ENCODE peak calls at places on chromosomes 6 and 20, in five cellular contexts. Z, F, W, I and B are unnamed samples.

GRCh38 chr6:72974276-72974675 is 251.0 kb downstream of the KHDC1L start:
- DNase-seq in Z (no peak), F (no peak), W (no peak), I (no peak), B (no peak)

GRCh38 chr6:11429577-11429976 is 108.0 kb upstream of the TMEM170B start:
- DNase-seq in Z (no peak), F (no peak), W (no peak), I (no peak), B (peak)

GRCh38 chr20:63215101-63216040 is 560 bp downstream of the YTHDF1 start:
- DNase-seq in Z (peak), F (no peak), W (peak), I (peak), B (peak)

GRCh38 chr20:62361799-62362589 is 5.1 kb downstream of the LAMA5 start:
- DNase-seq in Z (no peak), F (no peak), W (no peak), I (peak), B (no peak)

GRCh38 chr20:38536310-38536709 is 44.7 kb upstream of the ADIG start:
- DNase-seq in Z (no peak), F (no peak), W (no peak), I (no peak), B (no peak)

GRCh38 chr6:160248538-160248937 is 10.1 kb downstream of the SLC22A2 start:
- DNase-seq in Z (no peak), F (no peak), W (no peak), I (no peak), B (no peak)

GRCh38 chr6:8947900-8948299 is 512.6 kb upstream of the SLC35B3 start:
- DNase-seq in Z (no peak), F (no peak), W (no peak), I (no peak), B (no peak)

GRCh38 chr6:143400258-143401059 is 50.0 kb downstream of the ADAT2 start:
- DNase-seq in Z (no peak), F (no peak), W (no peak), I (peak), B (no peak)

GRCh38 chr6:111589366-111589765 is 16.3 kb downstream of the TRAF3IP2 start:
- DNase-seq in Z (no peak), F (no peak), W (no peak), I (peak), B (no peak)

GRCh38 chr6:96923400-96923799 is 1.1 kb upstream of the KLHL32 start:
- DNase-seq in Z (peak), F (no peak), W (no peak), I (no peak), B (no peak)

GRCh38 chr6:71222676-71223075 is 65.9 kb upstream of the OGFRL1 start:
- DNase-seq in Z (no peak), F (no peak), W (no peak), I (no peak), B (no peak)

GRCh38 chr6:13445744-13446115 is 41.7 kb downstream of the GFOD1 start:
- DNase-seq in Z (no peak), F (no peak), W (no peak), I (no peak), B (no peak)

GRCh38 chr6:167925011-167925410 is 72.5 kb upstream of the KIF25 start:
- DNase-seq in Z (no peak), F (no peak), W (no peak), I (no peak), B (no peak)

GRCh38 chr6:138240476-138241245 is 22.4 kb upstream of the PBOV1 start:
- DNase-seq in Z (no peak), F (no peak), W (no peak), I (no peak), B (no peak)

GRCh38 chr6:141445928-141446628 is 686.6 kb upstream of the GJE1 start:
- DNase-seq in Z (no peak), F (no peak), W (no peak), I (no peak), B (no peak)

GRCh38 chr6:166277021-166277420 is 31.2 kb downstream of the PRR18 start:
- DNase-seq in Z (no peak), F (no peak), W (no peak), I (no peak), B (no peak)

GRCh38 chr20:38554986-38555385 is 26.0 kb upstream of the ADIG start:
- DNase-seq in Z (no peak), F (no peak), W (no peak), I (no peak), B (no peak)

GRCh38 chr6:27129095-27129815 is 118.2 kb upstream of the PRSS16 start:
- DNase-seq in Z (peak), F (no peak), W (no peak), I (no peak), B (no peak)

GRCh38 chr20:48411906-48412305 is 415.9 kb downstream of the PREX1 start:
- DNase-seq in Z (no peak), F (no peak), W (no peak), I (no peak), B (no peak)

GRCh38 chr6:69233195-69233524 is 563.6 kb downstream of the LMBRD1 start:
- DNase-seq in Z (no peak), F (no peak), W (peak), I (no peak), B (peak)

GRCh38 chr6:148866657-148867268 is 119.9 kb downstream of the UST start:
- DNase-seq in Z (no peak), F (peak), W (no peak), I (no peak), B (no peak)

GRCh38 chr6:67184405-67184804 is 1450.7 kb upstream of the ADGRB3 start:
- DNase-seq in Z (peak), F (no peak), W (no peak), I (no peak), B (no peak)

GRCh38 chr6:35310265-35310831 is 12.7 kb downstream of the DEF6 start:
- DNase-seq in Z (no peak), F (no peak), W (no peak), I (no peak), B (no peak)

GRCh38 chr6:45488884-45489283 is 111.2 kb upstream of the SUPT3H start:
- DNase-seq in Z (no peak), F (no peak), W (no peak), I (no peak), B (no peak)

GRCh38 chr20:41782730-41783406 is 164.7 kb upstream of the CHD6 start:
- DNase-seq in Z (no peak), F (no peak), W (no peak), I (no peak), B (no peak)

GRCh38 chr6:83574783-83575182 is 62.4 kb downstream of the PRSS35 start:
- DNase-seq in Z (no peak), F (no peak), W (no peak), I (no peak), B (no peak)

GRCh38 chr6:111731404-111732195 is 125.9 kb upstream of the TRAF3IP2 start:
- DNase-seq in Z (peak), F (no peak), W (no peak), I (no peak), B (no peak)

GRCh38 chr6:14731638-14732037 is 514.2 kb upstream of the JARID2 start:
- DNase-seq in Z (no peak), F (no peak), W (no peak), I (no peak), B (no peak)

GRCh38 chr6:21500894-21501293 is 92.7 kb upstream of the SOX4 start:
- DNase-seq in Z (no peak), F (no peak), W (no peak), I (no peak), B (no peak)

GRCh38 chr20:47300071-47300470 is 56.4 kb downstream of the ZMYND8 start:
- DNase-seq in Z (no peak), F (no peak), W (no peak), I (no peak), B (no peak)
- TF ChIP-seq FOXM1 in Z (no peak), F (no peak), W (no peak), I (no peak), B (no peak)

DNA sequence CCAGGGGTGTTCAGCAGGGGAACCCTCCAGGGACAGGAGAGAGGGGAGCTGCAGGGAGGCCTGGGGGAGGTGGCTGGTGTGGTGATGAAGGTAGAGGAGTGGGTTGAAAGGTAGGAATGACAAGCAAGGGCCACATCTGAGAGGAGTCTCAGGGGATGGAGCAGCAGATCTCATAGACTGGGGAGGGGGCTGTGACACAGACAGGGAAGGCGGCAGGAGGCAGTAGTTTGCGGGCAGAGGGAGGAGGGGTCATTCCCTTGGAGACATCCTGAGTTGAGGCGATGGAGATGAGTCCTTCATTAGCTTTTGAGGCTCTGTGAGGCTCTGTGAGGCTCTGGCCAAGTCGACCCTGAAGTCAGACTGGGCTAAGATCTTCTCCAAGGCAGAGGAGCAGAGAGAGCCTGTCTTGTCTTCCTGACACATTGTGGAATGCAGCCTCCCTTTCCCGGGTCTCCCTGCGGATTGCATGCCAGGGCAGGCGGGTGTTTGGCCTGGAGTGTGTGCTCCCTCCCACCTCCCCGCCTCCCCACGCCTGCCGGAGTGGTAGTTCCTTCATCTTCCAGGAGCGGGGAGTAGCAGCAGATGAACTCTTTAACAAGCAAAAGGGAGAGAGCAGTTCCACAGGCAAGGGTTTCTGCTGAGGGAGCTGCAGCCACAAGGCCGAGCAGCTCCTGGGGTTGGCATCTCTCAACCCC is 34.3 kb upstream of the MLN start:
- DNase-seq in Z (no peak), F (no peak), W (no peak), I (no peak), B (no peak)
- TF ChIP-seq FOXM1 in Z (no peak), F (no peak), W (no peak), I (no peak), B (no peak)

GRCh38 chr6:117906905-117907599 is at the start of gene SLC35F1:
- DNase-seq in Z (peak), F (no peak), W (peak), I (peak), B (peak)
- TF ChIP-seq FOXM1 in Z (no peak), F (no peak), W (no peak), I (no peak), B (no peak)

GRCh38 chr20:3786665-3787639 is at the start of gene CENPB:
- DNase-seq in Z (peak), F (no peak), W (peak), I (peak), B (peak)

GRCh38 chr20:3784863-3785239 is 1.7 kb downstream of the CENPB start:
- DNase-seq in Z (no peak), F (no peak), W (no peak), I (no peak), B (no peak)

GRCh38 chr20:3785240-3786125 is 1.1 kb downstream of the CENPB start:
- DNase-seq in Z (peak), F (no peak), W (peak), I (no peak), B (no peak)

GRCh38 chr20:3786126-3786484 is 435 bp downstream of the CENPB start:
- DNase-seq in Z (peak), F (no peak), W (peak), I (no peak), B (peak)

DNA sequence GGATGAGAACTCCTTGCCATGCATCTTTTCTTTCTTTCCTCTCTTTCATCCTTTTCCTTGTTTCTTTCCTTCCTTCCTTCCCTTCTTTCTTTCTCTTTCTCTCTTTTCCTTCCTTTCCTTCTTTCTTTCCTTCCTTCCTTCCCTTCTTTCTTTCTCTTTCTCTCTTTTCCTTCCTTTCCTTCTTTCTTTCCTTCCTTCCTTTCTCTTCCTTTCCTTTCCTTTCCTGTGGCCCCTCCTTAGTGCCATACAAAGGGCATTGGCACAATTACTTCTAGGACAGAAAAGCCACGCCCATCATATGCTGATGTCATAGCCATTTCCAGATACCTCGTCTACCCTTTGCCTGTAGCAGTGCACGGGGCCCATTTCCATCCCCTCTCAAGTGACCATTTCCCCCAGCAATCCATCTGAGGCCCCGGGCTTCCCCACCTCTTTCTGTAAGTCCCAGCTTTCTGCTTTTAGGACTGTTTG is 2.2 kb upstream of the CENPB start:
- DNase-seq in Z (no peak), F (no peak), W (no peak), I (no peak), B (no peak)
- TF ChIP-seq FOXM1 in Z (no peak), F (no peak), W (no peak), I (no peak), B (no peak)

DNA sequence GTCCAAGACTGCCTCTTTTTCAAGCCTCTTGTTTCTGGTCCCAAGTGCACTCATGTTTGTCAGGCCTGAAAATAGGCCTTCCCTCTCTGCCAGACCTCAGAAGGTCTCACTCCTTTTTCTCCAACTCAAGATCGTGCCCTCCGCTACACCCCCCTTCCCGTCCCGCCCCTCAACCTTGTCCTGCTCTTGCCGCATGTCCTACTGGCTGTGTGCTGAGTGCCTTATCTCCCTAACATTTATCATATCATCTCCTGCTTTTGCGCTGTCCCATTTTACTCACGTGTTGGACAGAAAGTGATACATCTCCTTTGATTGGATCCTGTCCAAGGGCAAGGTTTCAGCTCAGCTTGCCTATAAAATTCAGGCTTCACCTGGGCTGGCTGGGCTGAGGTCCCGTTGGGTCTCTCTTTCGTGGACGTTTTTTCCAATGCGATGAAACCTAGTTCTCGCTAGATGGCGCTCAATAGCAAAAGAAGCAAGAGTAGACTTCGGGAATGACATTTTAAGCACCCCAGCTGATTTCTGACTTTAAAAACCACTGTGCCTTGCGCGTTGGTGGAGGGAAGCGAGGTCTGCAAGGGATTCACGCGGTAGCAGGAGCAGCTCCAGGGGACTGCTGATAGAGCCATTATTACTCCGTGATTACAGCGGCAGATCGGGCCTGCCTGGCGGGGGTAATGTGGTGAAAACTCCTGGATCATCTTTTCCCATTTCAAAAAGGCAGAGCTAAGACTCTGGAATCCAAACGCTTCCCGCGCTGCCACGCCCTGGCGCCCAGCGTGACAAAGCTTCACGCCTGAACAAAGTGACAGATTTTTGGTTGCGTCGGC is 137.6 kb downstream of the IMPG1 start:
- DNase-seq in Z (peak), F (peak), W (peak), I (peak), B (peak)
- TF ChIP-seq FOXM1 in Z (no peak), F (no peak), W (no peak), I (no peak), B (no peak)

GRCh38 chr6:40477246-40478126 is 109.7 kb downstream of the LRFN2 start:
- DNase-seq in Z (no peak), F (no peak), W (peak), I (no peak), B (peak)
- TF ChIP-seq FOXM1 in Z (no peak), F (no peak), W (no peak), I (no peak), B (no peak)

GRCh38 chr6:6256881-6257280 is 63.6 kb downstream of the F13A1 start:
- DNase-seq in Z (no peak), F (no peak), W (no peak), I (no peak), B (no peak)
- TF ChIP-seq FOXM1 in Z (no peak), F (no peak), W (no peak), I (no peak), B (no peak)

DNA sequence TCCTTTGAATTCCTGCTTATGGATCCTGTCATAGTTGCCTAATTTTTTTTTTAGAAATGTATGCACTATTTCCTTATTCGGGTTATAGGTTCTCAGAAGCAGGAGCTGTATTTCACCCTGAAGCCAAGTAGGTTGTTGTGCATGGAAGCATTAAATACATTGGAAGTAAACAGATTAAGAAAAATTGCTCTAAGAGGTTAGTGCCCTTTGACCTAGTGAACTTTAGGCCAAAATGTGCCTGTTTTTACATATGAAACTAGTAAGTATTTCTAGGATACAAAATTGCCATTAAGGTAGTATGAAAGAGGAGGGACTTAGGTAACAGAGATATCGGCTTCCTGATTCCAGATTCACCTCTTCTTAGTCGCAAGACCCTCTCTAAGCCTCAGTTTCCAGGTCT is 377.9 kb downstream of the SYNE1 start:
- DNase-seq in Z (no peak), F (no peak), W (no peak), I (no peak), B (no peak)
- TF ChIP-seq FOXM1 in Z (no peak), F (no peak), W (no peak), I (no peak), B (no peak)